ENCODE peak calls at places on chromosomes 1 and 21, in six cellular contexts. J is IMR-90, T is A549, Q is K562, F is GM12878, P is HepG2. M is an unnamed sample.

GRCh38 chr1:33030575-33030974 is 6.1 kb downstream of the AK2 start:
- DNase-seq in Q (no peak), T (no peak), F (no peak), J (peak; percentile 50), P (no peak), M (no peak)

GRCh38 chr1:54342764-54343687 is 63.2 kb downstream of the SSBP3 start:
- DNase-seq in T (no peak), J (no peak), Q (no peak), F (no peak), P (no peak), M (no peak)

GRCh38 chr1:159921251-159921650 is 4.1 kb downstream of the TAGLN2 start:
- DNase-seq in F (peak; percentile 69), Q (no peak), T (no peak), P (no peak), J (peak; percentile 21), M (no peak)

GRCh38 chr1:151539321-151540020 is 638 bp upstream of the TUFT1 start:
- DNase-seq in Q (peak; percentile 75), P (peak; percentile 83), T (peak; percentile 57), F (peak; percentile 26), J (peak; percentile 96), M (no peak)

GRCh38 chr1:76868154-76868882 is 1.0 kb downstream of the ST6GALNAC5 start:
- DNase-seq in F (no peak), T (peak; percentile 37), Q (peak; percentile 11), P (no peak), J (peak; percentile 29), M (peak; percentile 79)

GRCh38 chr1:14413809-14414208 is 184.7 kb upstream of the KAZN start:
- DNase-seq in P (no peak), J (peak; percentile 62), F (no peak), Q (no peak), T (no peak), M (no peak)

GRCh38 chr1:170261669-170262068 is 115.9 kb downstream of the NTMT2 start:
- DNase-seq in J (peak; percentile 6), T (no peak), P (no peak), F (no peak), Q (no peak), M (no peak)

GRCh38 chr21:14737922-14738321 is 191.8 kb upstream of the SAMSN1 start:
- DNase-seq in T (peak; percentile 1), J (peak; percentile 8), P (peak; percentile 70), Q (no peak), F (no peak), M (no peak)

GRCh38 chr1:180040034-180040433 is 85.4 kb downstream of the CEP350 start:
- DNase-seq in J (peak; percentile 37), Q (no peak), F (no peak), P (no peak), T (no peak), M (no peak)

GRCh38 chr1:1827089-1827433 is 48.8 kb upstream of the NADK start:
- DNase-seq in J (no peak), T (no peak), Q (no peak), F (no peak), P (no peak), M (no peak)

GRCh38 chr1:245074232-245074747 is 80.5 kb upstream of the KIF26B start:
- DNase-seq in J (peak; percentile 74), P (no peak), Q (no peak), T (no peak), F (no peak), M (no peak)

GRCh38 chr21:28018741-28019669 is 973.7 kb downstream of the LTN1 start:
- DNase-seq in F (no peak), J (peak; percentile 5), P (no peak), T (no peak), Q (no peak), M (no peak)

GRCh38 chr1:168297019-168297418 is 16.3 kb downstream of the TBX19 start:
- DNase-seq in T (no peak), F (no peak), J (no peak), P (no peak), Q (no peak), M (no peak)

GRCh38 chr1:44610527-44611148 is 63.6 kb downstream of the TMEM53 start:
- DNase-seq in J (no peak), T (no peak), P (no peak), F (no peak), Q (no peak), M (no peak)

GRCh38 chr1:109876617-109877319 is 33.9 kb upstream of the CSF1 start:
- DNase-seq in Q (no peak), F (no peak), P (no peak), T (no peak), J (peak; percentile 38), M (peak; percentile 71)

GRCh38 chr1:1665815-1666251 is 7.0 kb upstream of the CDK11B start:
- DNase-seq in F (no peak), Q (peak; percentile 50), P (no peak), T (no peak), J (no peak), M (peak; percentile 88)

GRCh38 chr1:7902478-7903084 is 38.1 kb downstream of the TNFRSF9 start:
- DNase-seq in Q (peak; percentile 81), F (no peak), T (peak; percentile 71), P (peak; percentile 27), J (peak; percentile 70), M (peak; percentile 81)

GRCh38 chr1:220255204-220255603 is 17.0 kb downstream of the RAB3GAP2 start:
- DNase-seq in Q (no peak), F (no peak), P (no peak), T (no peak), J (no peak), M (no peak)

DNA sequence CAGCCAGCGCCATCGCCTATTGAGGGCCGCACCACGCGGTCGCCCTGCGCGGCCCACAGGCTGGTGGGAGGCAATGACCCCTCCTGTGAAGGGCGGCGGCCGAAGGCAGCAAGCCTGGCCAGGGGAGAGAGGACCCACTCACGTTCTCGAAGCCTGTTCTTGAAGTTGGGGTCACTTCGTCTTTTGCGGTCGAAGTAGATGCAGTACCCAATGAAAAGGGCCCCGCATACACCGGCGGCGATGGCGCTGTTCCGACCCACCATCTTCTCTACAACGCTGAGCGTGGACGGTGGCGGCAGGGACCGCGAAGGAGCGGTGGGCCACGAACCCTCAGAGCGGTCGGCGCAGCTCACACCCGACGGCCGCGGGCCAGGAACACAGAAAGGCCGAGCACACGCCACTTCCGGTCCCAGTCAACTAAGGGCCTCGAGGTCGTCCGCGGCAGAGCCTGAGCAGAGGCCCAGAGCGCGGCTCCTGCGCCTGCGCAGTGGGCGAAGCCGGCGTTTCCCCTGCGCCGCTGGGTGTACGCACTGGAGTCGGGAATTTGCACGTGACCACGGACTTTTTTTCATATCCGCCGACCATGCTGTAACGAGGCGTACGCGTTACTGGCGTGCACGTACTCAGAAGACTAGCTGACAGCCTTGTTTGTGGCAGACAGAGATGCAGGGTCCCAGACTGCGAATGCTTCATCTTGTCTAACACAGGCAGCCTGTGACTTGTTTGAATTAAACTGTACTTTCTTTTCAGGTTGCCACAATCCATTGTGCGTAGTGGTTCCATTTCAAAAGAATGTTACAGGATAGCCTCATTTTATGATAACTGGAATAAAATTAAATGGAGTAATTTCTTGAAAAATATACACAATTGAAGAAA is at the start of gene TOMM20:
- DNase-seq in F (peak; percentile 95), Q (peak; percentile 98), T (peak; percentile 95), J (peak; percentile 99), P (peak; percentile 97), M (peak; percentile 95)
- TF ChIP-seq POLR2A in F (peak; percentile 99), Q (peak; percentile 98), T (peak; percentile 87), J (peak; percentile 93), P (peak; percentile 93), M (peak; percentile 98)

GRCh38 chr1:183089025-183089639 is 65.9 kb downstream of the LAMC1 start:
- DNase-seq in P (peak; percentile 98), Q (no peak), T (no peak), J (no peak), F (no peak), M (no peak)

GRCh38 chr1:183092350-183092749 is 69.1 kb downstream of the LAMC1 start:
- DNase-seq in J (no peak), F (no peak), Q (no peak), T (no peak), P (no peak), M (no peak)

GRCh38 chr1:183090386-183091006 is 67.3 kb downstream of the LAMC1 start:
- DNase-seq in T (no peak), Q (no peak), F (no peak), P (peak; percentile 49), J (peak; percentile 82), M (no peak)

GRCh38 chr1:183082650-183083049 is 59.4 kb downstream of the LAMC1 start:
- DNase-seq in P (no peak), J (no peak), T (no peak), Q (no peak), F (no peak), M (no peak)

GRCh38 chr1:183087001-183087400 is 63.8 kb downstream of the LAMC1 start:
- DNase-seq in F (no peak), Q (no peak), T (no peak), J (no peak), P (no peak), M (no peak)
- TF ChIP-seq RFX5 in F (no peak), Q (no peak), T (no peak), J (no peak), P (no peak), M (no peak)

DNA sequence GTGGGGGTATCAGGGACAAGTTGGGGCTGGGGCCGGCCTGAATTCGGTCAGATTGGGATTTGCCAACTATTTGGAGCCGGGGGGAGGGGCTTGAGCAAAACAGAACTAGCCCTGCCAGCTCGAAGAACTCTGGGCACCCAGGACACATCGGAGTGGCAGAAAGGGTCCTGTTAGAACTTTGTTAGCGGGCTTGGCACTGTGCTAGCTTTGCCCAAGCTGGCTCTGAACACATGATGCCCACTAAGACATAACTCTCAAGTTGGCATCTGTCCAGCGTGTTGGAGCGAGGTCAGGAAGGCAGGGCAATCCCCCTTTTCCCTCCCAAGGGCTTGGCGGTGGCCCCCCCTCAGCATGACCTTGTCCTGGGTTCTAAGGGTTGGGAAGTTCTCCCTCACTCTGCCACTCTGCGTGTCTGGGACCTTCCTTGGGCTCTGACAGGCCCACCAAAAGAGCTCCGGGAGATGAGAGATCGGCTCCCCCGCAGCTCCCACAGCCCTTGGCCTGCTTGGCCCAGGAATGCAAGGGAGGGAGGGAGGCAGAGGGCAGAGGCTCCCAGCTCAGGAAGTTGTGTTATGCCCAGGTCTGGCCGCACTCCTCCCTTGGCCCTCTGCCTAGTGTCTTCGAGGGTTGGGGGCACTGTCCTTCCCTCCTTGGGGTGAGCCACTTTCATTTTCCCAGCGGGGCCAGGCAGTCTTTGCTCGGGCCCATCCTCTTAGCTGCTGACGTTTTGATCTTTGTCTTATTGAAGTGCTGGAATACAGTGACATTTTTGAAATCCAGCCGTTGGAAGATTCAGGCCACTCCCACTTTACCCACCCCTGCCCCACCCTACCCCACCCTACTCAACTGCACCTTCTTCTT is 1.2 kb downstream of the LMNA start:
- DNase-seq in Q (peak; percentile 55), P (peak; percentile 41), F (no peak), J (peak; percentile 65), T (no peak), M (no peak)
- TF ChIP-seq POLR2A in Q (peak; percentile 18), P (no peak), F (no peak), J (peak; percentile 74), T (no peak), M (peak; percentile 46)

DNA sequence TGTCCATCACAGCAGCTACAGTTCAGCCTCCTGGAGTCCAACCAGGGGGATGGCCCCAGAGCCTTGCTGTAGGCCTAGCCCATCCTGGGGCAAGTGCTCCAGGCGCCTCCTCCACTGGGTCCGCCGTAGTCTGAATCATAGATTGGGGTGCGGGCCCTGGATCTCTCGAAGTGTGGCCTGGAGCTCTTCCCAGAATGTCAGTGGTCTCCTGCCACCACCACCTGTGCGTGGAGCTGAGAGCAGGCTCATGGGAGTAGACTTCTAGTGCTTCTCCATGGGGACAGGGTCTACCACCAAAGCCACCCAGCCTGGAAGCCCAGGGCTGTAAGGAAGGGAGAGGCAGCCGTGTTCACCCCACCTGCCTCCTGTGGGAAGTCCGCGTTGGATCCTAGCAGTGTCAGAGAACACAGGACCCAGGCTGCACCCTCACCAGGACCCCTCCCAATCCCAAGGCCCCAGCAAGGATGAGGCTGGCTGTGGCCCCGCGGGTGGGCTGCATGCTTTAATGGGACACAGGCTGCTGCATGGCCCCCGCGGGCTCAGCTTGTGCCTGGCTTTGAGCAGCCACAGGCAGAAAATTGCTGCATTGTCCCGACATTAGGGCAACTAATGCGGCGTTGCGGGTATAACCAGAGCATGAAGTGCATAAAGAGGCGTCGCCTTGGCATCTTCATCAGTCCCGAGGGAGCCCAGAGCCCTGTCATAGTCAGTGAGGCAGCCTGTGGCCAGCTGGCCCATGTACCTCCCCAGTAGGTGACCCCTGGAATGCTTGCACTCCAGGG is 735 bp upstream of the HES3 start:
- DNase-seq in P (no peak), F (no peak), Q (no peak), J (no peak), T (no peak), M (no peak)
- TF ChIP-seq RFX5 in P (no peak), F (no peak), Q (no peak), J (no peak), T (no peak), M (no peak)

M was measured in H1.